ENCODE peak calls at places on chromosome X, in ten cellular contexts. One of them, this sample, is unnamed.
A peak's percentile ranks its signal among the peaks of the same experiment; 100 is the strongest.

GRCh38 chrX:13334491-13334890 is 14.6 kb upstream of the ATXN3L start:
- DNase-seq in stomach: no peak
- DNase-seq in activated CD4-positive, CD25-positive, alpha-beta regulatory T cell treated with anti-CD3 and anti-CD28 coated beads, Interleukin-2, amount 50 U/mL, for 72 hours: no peak
- DNase-seq in fibroblast of villous mesenchyme: no peak
- DNase-seq in NCI-H2029 treated with DMSO at 0.1 percent for 48 hours: no peak
- DNase-seq in omental fat pad: no peak
- DNase-seq in activated CD4-positive, alpha-beta T cell treated with anti-CD3 and anti-CD28 coated beads for 1 hour: no peak
- DNase-seq in GM23338: peak; percentile 5
- DNase-seq in aorta: no peak
- DNase-seq in stimulated activated CD4-positive, alpha-beta T cell treated with anti-CD3 and anti-CD28 coated beads, Interleukin-4, amount 100 ng/mL, for 1 hour: no peak
- DNase-seq in this sample: no peak

GRCh38 chrX:13764284-13764683 is 29.7 kb downstream of the OFD1 start:
- DNase-seq in stomach: no peak
- DNase-seq in activated CD4-positive, CD25-positive, alpha-beta regulatory T cell treated with anti-CD3 and anti-CD28 coated beads, Interleukin-2, amount 50 U/mL, for 72 hours: no peak
- DNase-seq in fibroblast of villous mesenchyme: no peak
- DNase-seq in NCI-H2029 treated with DMSO at 0.1 percent for 48 hours: no peak
- DNase-seq in omental fat pad: no peak
- DNase-seq in activated CD4-positive, alpha-beta T cell treated with anti-CD3 and anti-CD28 coated beads for 1 hour: no peak
- DNase-seq in GM23338: no peak
- DNase-seq in aorta: no peak
- DNase-seq in stimulated activated CD4-positive, alpha-beta T cell treated with anti-CD3 and anti-CD28 coated beads, Interleukin-4, amount 100 ng/mL, for 1 hour: no peak
- DNase-seq in this sample: no peak

GRCh38 chrX:143378851-143379250 is 138.4 kb downstream of the SPANXN3 start:
- DNase-seq in stomach: no peak
- DNase-seq in activated CD4-positive, CD25-positive, alpha-beta regulatory T cell treated with anti-CD3 and anti-CD28 coated beads, Interleukin-2, amount 50 U/mL, for 72 hours: no peak
- DNase-seq in fibroblast of villous mesenchyme: no peak
- DNase-seq in NCI-H2029 treated with DMSO at 0.1 percent for 48 hours: no peak
- DNase-seq in omental fat pad: no peak
- DNase-seq in activated CD4-positive, alpha-beta T cell treated with anti-CD3 and anti-CD28 coated beads for 1 hour: no peak
- DNase-seq in GM23338: no peak
- DNase-seq in aorta: no peak
- DNase-seq in stimulated activated CD4-positive, alpha-beta T cell treated with anti-CD3 and anti-CD28 coated beads, Interleukin-4, amount 100 ng/mL, for 1 hour: no peak
- DNase-seq in this sample: no peak

GRCh38 chrX:119181491-119181890 is 53.9 kb upstream of the KIAA1210 start:
- DNase-seq in stomach: no peak
- DNase-seq in activated CD4-positive, CD25-positive, alpha-beta regulatory T cell treated with anti-CD3 and anti-CD28 coated beads, Interleukin-2, amount 50 U/mL, for 72 hours: no peak
- DNase-seq in fibroblast of villous mesenchyme: no peak
- DNase-seq in NCI-H2029 treated with DMSO at 0.1 percent for 48 hours: no peak
- DNase-seq in omental fat pad: no peak
- DNase-seq in activated CD4-positive, alpha-beta T cell treated with anti-CD3 and anti-CD28 coated beads for 1 hour: no peak
- DNase-seq in GM23338: peak; percentile 66
- DNase-seq in aorta: no peak
- DNase-seq in stimulated activated CD4-positive, alpha-beta T cell treated with anti-CD3 and anti-CD28 coated beads, Interleukin-4, amount 100 ng/mL, for 1 hour: no peak
- DNase-seq in this sample: no peak

GRCh38 chrX:21394792-21395191 is 20.6 kb downstream of the CNKSR2 start:
- DNase-seq in stomach: no peak
- DNase-seq in activated CD4-positive, CD25-positive, alpha-beta regulatory T cell treated with anti-CD3 and anti-CD28 coated beads, Interleukin-2, amount 50 U/mL, for 72 hours: no peak
- DNase-seq in fibroblast of villous mesenchyme: no peak
- DNase-seq in NCI-H2029 treated with DMSO at 0.1 percent for 48 hours: no peak
- DNase-seq in omental fat pad: no peak
- DNase-seq in activated CD4-positive, alpha-beta T cell treated with anti-CD3 and anti-CD28 coated beads for 1 hour: no peak
- DNase-seq in GM23338: peak; percentile 16
- DNase-seq in aorta: no peak
- DNase-seq in stimulated activated CD4-positive, alpha-beta T cell treated with anti-CD3 and anti-CD28 coated beads, Interleukin-4, amount 100 ng/mL, for 1 hour: no peak
- DNase-seq in this sample: no peak

GRCh38 chrX:11888421-11888820 is 130.4 kb downstream of the MSL3 start:
- DNase-seq in stomach: no peak
- DNase-seq in activated CD4-positive, CD25-positive, alpha-beta regulatory T cell treated with anti-CD3 and anti-CD28 coated beads, Interleukin-2, amount 50 U/mL, for 72 hours: no peak
- DNase-seq in fibroblast of villous mesenchyme: peak; percentile 13
- DNase-seq in NCI-H2029 treated with DMSO at 0.1 percent for 48 hours: no peak
- DNase-seq in omental fat pad: no peak
- DNase-seq in activated CD4-positive, alpha-beta T cell treated with anti-CD3 and anti-CD28 coated beads for 1 hour: no peak
- DNase-seq in GM23338: no peak
- DNase-seq in aorta: no peak
- DNase-seq in stimulated activated CD4-positive, alpha-beta T cell treated with anti-CD3 and anti-CD28 coated beads, Interleukin-4, amount 100 ng/mL, for 1 hour: no peak
- DNase-seq in this sample: no peak

GRCh38 chrX:139823806-139824205 is 109.0 kb downstream of the ATP11C start:
- DNase-seq in stomach: no peak
- DNase-seq in activated CD4-positive, CD25-positive, alpha-beta regulatory T cell treated with anti-CD3 and anti-CD28 coated beads, Interleukin-2, amount 50 U/mL, for 72 hours: no peak
- DNase-seq in fibroblast of villous mesenchyme: peak; percentile 62
- DNase-seq in NCI-H2029 treated with DMSO at 0.1 percent for 48 hours: no peak
- DNase-seq in omental fat pad: no peak
- DNase-seq in activated CD4-positive, alpha-beta T cell treated with anti-CD3 and anti-CD28 coated beads for 1 hour: no peak
- DNase-seq in GM23338: no peak
- DNase-seq in aorta: no peak
- DNase-seq in stimulated activated CD4-positive, alpha-beta T cell treated with anti-CD3 and anti-CD28 coated beads, Interleukin-4, amount 100 ng/mL, for 1 hour: no peak
- DNase-seq in this sample: no peak

GRCh38 chrX:15511563-15511962 is 11.0 kb downstream of the BMX start:
- DNase-seq in stomach: no peak
- DNase-seq in activated CD4-positive, CD25-positive, alpha-beta regulatory T cell treated with anti-CD3 and anti-CD28 coated beads, Interleukin-2, amount 50 U/mL, for 72 hours: no peak
- DNase-seq in fibroblast of villous mesenchyme: no peak
- DNase-seq in NCI-H2029 treated with DMSO at 0.1 percent for 48 hours: no peak
- DNase-seq in omental fat pad: no peak
- DNase-seq in activated CD4-positive, alpha-beta T cell treated with anti-CD3 and anti-CD28 coated beads for 1 hour: no peak
- DNase-seq in GM23338: peak; percentile 4
- DNase-seq in aorta: no peak
- DNase-seq in stimulated activated CD4-positive, alpha-beta T cell treated with anti-CD3 and anti-CD28 coated beads, Interleukin-4, amount 100 ng/mL, for 1 hour: no peak
- DNase-seq in this sample: no peak

GRCh38 chrX:71052721-71053120 is 15.4 kb downstream of the SNX12 start:
- DNase-seq in stomach: no peak
- DNase-seq in activated CD4-positive, CD25-positive, alpha-beta regulatory T cell treated with anti-CD3 and anti-CD28 coated beads, Interleukin-2, amount 50 U/mL, for 72 hours: no peak
- DNase-seq in fibroblast of villous mesenchyme: no peak
- DNase-seq in NCI-H2029 treated with DMSO at 0.1 percent for 48 hours: no peak
- DNase-seq in omental fat pad: no peak
- DNase-seq in activated CD4-positive, alpha-beta T cell treated with anti-CD3 and anti-CD28 coated beads for 1 hour: no peak
- DNase-seq in GM23338: peak; percentile 11
- DNase-seq in aorta: no peak
- DNase-seq in stimulated activated CD4-positive, alpha-beta T cell treated with anti-CD3 and anti-CD28 coated beads, Interleukin-4, amount 100 ng/mL, for 1 hour: no peak
- DNase-seq in this sample: no peak

GRCh38 chrX:37825225-37825842 is 22.0 kb downstream of the DYNLT3 start:
- DNase-seq in stomach: peak; percentile 57
- DNase-seq in activated CD4-positive, CD25-positive, alpha-beta regulatory T cell treated with anti-CD3 and anti-CD28 coated beads, Interleukin-2, amount 50 U/mL, for 72 hours: no peak
- DNase-seq in fibroblast of villous mesenchyme: peak; percentile 52
- DNase-seq in NCI-H2029 treated with DMSO at 0.1 percent for 48 hours: peak; percentile 4
- DNase-seq in omental fat pad: peak; percentile 35
- DNase-seq in activated CD4-positive, alpha-beta T cell treated with anti-CD3 and anti-CD28 coated beads for 1 hour: peak; percentile 20
- DNase-seq in GM23338: peak; percentile 59
- DNase-seq in aorta: no peak
- DNase-seq in stimulated activated CD4-positive, alpha-beta T cell treated with anti-CD3 and anti-CD28 coated beads, Interleukin-4, amount 100 ng/mL, for 1 hour: peak; percentile 46
- DNase-seq in this sample: peak; percentile 46

GRCh38 chrX:134191276-134191675 is 45.7 kb upstream of the CCDC160 start:
- DNase-seq in stomach: no peak
- DNase-seq in activated CD4-positive, CD25-positive, alpha-beta regulatory T cell treated with anti-CD3 and anti-CD28 coated beads, Interleukin-2, amount 50 U/mL, for 72 hours: no peak
- DNase-seq in fibroblast of villous mesenchyme: no peak
- DNase-seq in NCI-H2029 treated with DMSO at 0.1 percent for 48 hours: no peak
- DNase-seq in omental fat pad: no peak
- DNase-seq in activated CD4-positive, alpha-beta T cell treated with anti-CD3 and anti-CD28 coated beads for 1 hour: no peak
- DNase-seq in GM23338: no peak
- DNase-seq in aorta: no peak
- DNase-seq in stimulated activated CD4-positive, alpha-beta T cell treated with anti-CD3 and anti-CD28 coated beads, Interleukin-4, amount 100 ng/mL, for 1 hour: no peak
- DNase-seq in this sample: no peak

GRCh38 chrX:20530319-20530979 is 263.7 kb upstream of the RPS6KA3 start:
- DNase-seq in stomach: peak; percentile 53
- DNase-seq in activated CD4-positive, CD25-positive, alpha-beta regulatory T cell treated with anti-CD3 and anti-CD28 coated beads, Interleukin-2, amount 50 U/mL, for 72 hours: peak; percentile 40
- DNase-seq in fibroblast of villous mesenchyme: peak; percentile 63
- DNase-seq in NCI-H2029 treated with DMSO at 0.1 percent for 48 hours: peak; percentile 8
- DNase-seq in omental fat pad: peak; percentile 61
- DNase-seq in activated CD4-positive, alpha-beta T cell treated with anti-CD3 and anti-CD28 coated beads for 1 hour: peak; percentile 15
- DNase-seq in GM23338: peak; percentile 62
- DNase-seq in aorta: no peak
- DNase-seq in stimulated activated CD4-positive, alpha-beta T cell treated with anti-CD3 and anti-CD28 coated beads, Interleukin-4, amount 100 ng/mL, for 1 hour: peak; percentile 38
- DNase-seq in this sample: peak; percentile 65

GRCh38 chrX:154481195-154481594 is 2.1 kb upstream of the LAGE3 start:
- DNase-seq in stomach: no peak
- DNase-seq in activated CD4-positive, CD25-positive, alpha-beta regulatory T cell treated with anti-CD3 and anti-CD28 coated beads, Interleukin-2, amount 50 U/mL, for 72 hours: no peak
- DNase-seq in fibroblast of villous mesenchyme: no peak
- DNase-seq in NCI-H2029 treated with DMSO at 0.1 percent for 48 hours: no peak
- DNase-seq in omental fat pad: no peak
- DNase-seq in activated CD4-positive, alpha-beta T cell treated with anti-CD3 and anti-CD28 coated beads for 1 hour: no peak
- DNase-seq in GM23338: no peak
- DNase-seq in aorta: no peak
- DNase-seq in stimulated activated CD4-positive, alpha-beta T cell treated with anti-CD3 and anti-CD28 coated beads, Interleukin-4, amount 100 ng/mL, for 1 hour: no peak
- DNase-seq in this sample: no peak

GRCh38 chrX:102063445-102064074 is 61.9 kb upstream of the TCEAL2 start:
- DNase-seq in stomach: no peak
- DNase-seq in activated CD4-positive, CD25-positive, alpha-beta regulatory T cell treated with anti-CD3 and anti-CD28 coated beads, Interleukin-2, amount 50 U/mL, for 72 hours: no peak
- DNase-seq in fibroblast of villous mesenchyme: no peak
- DNase-seq in NCI-H2029 treated with DMSO at 0.1 percent for 48 hours: no peak
- DNase-seq in omental fat pad: no peak
- DNase-seq in activated CD4-positive, alpha-beta T cell treated with anti-CD3 and anti-CD28 coated beads for 1 hour: no peak
- DNase-seq in GM23338: peak; percentile 35
- DNase-seq in aorta: no peak
- DNase-seq in stimulated activated CD4-positive, alpha-beta T cell treated with anti-CD3 and anti-CD28 coated beads, Interleukin-4, amount 100 ng/mL, for 1 hour: no peak
- DNase-seq in this sample: no peak

GRCh38 chrX:109448539-109448938 is 33.3 kb downstream of the GUCY2F start:
- DNase-seq in stomach: no peak
- DNase-seq in activated CD4-positive, CD25-positive, alpha-beta regulatory T cell treated with anti-CD3 and anti-CD28 coated beads, Interleukin-2, amount 50 U/mL, for 72 hours: no peak
- DNase-seq in fibroblast of villous mesenchyme: no peak
- DNase-seq in NCI-H2029 treated with DMSO at 0.1 percent for 48 hours: no peak
- DNase-seq in omental fat pad: no peak
- DNase-seq in activated CD4-positive, alpha-beta T cell treated with anti-CD3 and anti-CD28 coated beads for 1 hour: no peak
- DNase-seq in GM23338: no peak
- DNase-seq in aorta: no peak
- DNase-seq in stimulated activated CD4-positive, alpha-beta T cell treated with anti-CD3 and anti-CD28 coated beads, Interleukin-4, amount 100 ng/mL, for 1 hour: no peak
- DNase-seq in this sample: no peak

GRCh38 chrX:135982860-135983259 is 2.4 kb upstream of the SLC9A6 start:
- DNase-seq in stomach: no peak
- DNase-seq in activated CD4-positive, CD25-positive, alpha-beta regulatory T cell treated with anti-CD3 and anti-CD28 coated beads, Interleukin-2, amount 50 U/mL, for 72 hours: no peak
- DNase-seq in fibroblast of villous mesenchyme: no peak
- DNase-seq in NCI-H2029 treated with DMSO at 0.1 percent for 48 hours: no peak
- DNase-seq in omental fat pad: no peak
- DNase-seq in activated CD4-positive, alpha-beta T cell treated with anti-CD3 and anti-CD28 coated beads for 1 hour: no peak
- DNase-seq in GM23338: no peak
- DNase-seq in aorta: no peak
- DNase-seq in stimulated activated CD4-positive, alpha-beta T cell treated with anti-CD3 and anti-CD28 coated beads, Interleukin-4, amount 100 ng/mL, for 1 hour: no peak
- DNase-seq in this sample: no peak

GRCh38 chrX:36214924-36215323 is 295.4 kb downstream of the CFAP47 start:
- DNase-seq in stomach: no peak
- DNase-seq in activated CD4-positive, CD25-positive, alpha-beta regulatory T cell treated with anti-CD3 and anti-CD28 coated beads, Interleukin-2, amount 50 U/mL, for 72 hours: no peak
- DNase-seq in fibroblast of villous mesenchyme: no peak
- DNase-seq in NCI-H2029 treated with DMSO at 0.1 percent for 48 hours: no peak
- DNase-seq in omental fat pad: no peak
- DNase-seq in activated CD4-positive, alpha-beta T cell treated with anti-CD3 and anti-CD28 coated beads for 1 hour: no peak
- DNase-seq in GM23338: peak; percentile 1
- DNase-seq in aorta: no peak
- DNase-seq in stimulated activated CD4-positive, alpha-beta T cell treated with anti-CD3 and anti-CD28 coated beads, Interleukin-4, amount 100 ng/mL, for 1 hour: no peak
- DNase-seq in this sample: no peak

GRCh38 chrX:48480142-48480541 is 4.1 kb downstream of the FTSJ1 start:
- DNase-seq in stomach: no peak
- DNase-seq in activated CD4-positive, CD25-positive, alpha-beta regulatory T cell treated with anti-CD3 and anti-CD28 coated beads, Interleukin-2, amount 50 U/mL, for 72 hours: no peak
- DNase-seq in fibroblast of villous mesenchyme: no peak
- DNase-seq in NCI-H2029 treated with DMSO at 0.1 percent for 48 hours: no peak
- DNase-seq in omental fat pad: no peak
- DNase-seq in activated CD4-positive, alpha-beta T cell treated with anti-CD3 and anti-CD28 coated beads for 1 hour: no peak
- DNase-seq in GM23338: no peak
- DNase-seq in aorta: no peak
- DNase-seq in stimulated activated CD4-positive, alpha-beta T cell treated with anti-CD3 and anti-CD28 coated beads, Interleukin-4, amount 100 ng/mL, for 1 hour: no peak
- DNase-seq in this sample: no peak

GRCh38 chrX:112641449-112641848 is 38.3 kb downstream of the LHFPL1 start:
- DNase-seq in stomach: no peak
- DNase-seq in activated CD4-positive, CD25-positive, alpha-beta regulatory T cell treated with anti-CD3 and anti-CD28 coated beads, Interleukin-2, amount 50 U/mL, for 72 hours: no peak
- DNase-seq in fibroblast of villous mesenchyme: no peak
- DNase-seq in NCI-H2029 treated with DMSO at 0.1 percent for 48 hours: no peak
- DNase-seq in omental fat pad: no peak
- DNase-seq in activated CD4-positive, alpha-beta T cell treated with anti-CD3 and anti-CD28 coated beads for 1 hour: no peak
- DNase-seq in GM23338: no peak
- DNase-seq in aorta: no peak
- DNase-seq in stimulated activated CD4-positive, alpha-beta T cell treated with anti-CD3 and anti-CD28 coated beads, Interleukin-4, amount 100 ng/mL, for 1 hour: no peak
- DNase-seq in this sample: no peak

GRCh38 chrX:74133156-74133796 is 170.7 kb upstream of the ZCCHC13 start:
- DNase-seq in stomach: no peak
- DNase-seq in activated CD4-positive, CD25-positive, alpha-beta regulatory T cell treated with anti-CD3 and anti-CD28 coated beads, Interleukin-2, amount 50 U/mL, for 72 hours: no peak
- DNase-seq in fibroblast of villous mesenchyme: peak; percentile 76
- DNase-seq in NCI-H2029 treated with DMSO at 0.1 percent for 48 hours: peak; percentile 3
- DNase-seq in omental fat pad: no peak
- DNase-seq in activated CD4-positive, alpha-beta T cell treated with anti-CD3 and anti-CD28 coated beads for 1 hour: no peak
- DNase-seq in GM23338: peak; percentile 81
- DNase-seq in aorta: no peak
- DNase-seq in stimulated activated CD4-positive, alpha-beta T cell treated with anti-CD3 and anti-CD28 coated beads, Interleukin-4, amount 100 ng/mL, for 1 hour: no peak
- DNase-seq in this sample: no peak

GRCh38 chrX:23742693-23743622 is at the start of gene ACOT9:
- DNase-seq in stomach: peak; percentile 92
- DNase-seq in activated CD4-positive, CD25-positive, alpha-beta regulatory T cell treated with anti-CD3 and anti-CD28 coated beads, Interleukin-2, amount 50 U/mL, for 72 hours: peak; percentile 78
- DNase-seq in fibroblast of villous mesenchyme: peak; percentile 96
- DNase-seq in NCI-H2029 treated with DMSO at 0.1 percent for 48 hours: peak; percentile 46
- DNase-seq in omental fat pad: peak; percentile 51
- DNase-seq in activated CD4-positive, alpha-beta T cell treated with anti-CD3 and anti-CD28 coated beads for 1 hour: peak; percentile 30
- DNase-seq in GM23338: peak; percentile 88
- DNase-seq in aorta: peak; percentile 96
- DNase-seq in stimulated activated CD4-positive, alpha-beta T cell treated with anti-CD3 and anti-CD28 coated beads, Interleukin-4, amount 100 ng/mL, for 1 hour: peak; percentile 58
- DNase-seq in this sample: peak; percentile 89

GRCh38 chrX:133985164-133986007 is at the start of gene GPC3:
- DNase-seq in stomach: peak; percentile 39
- DNase-seq in activated CD4-positive, CD25-positive, alpha-beta regulatory T cell treated with anti-CD3 and anti-CD28 coated beads, Interleukin-2, amount 50 U/mL, for 72 hours: peak; percentile 30
- DNase-seq in fibroblast of villous mesenchyme: peak; percentile 13
- DNase-seq in NCI-H2029 treated with DMSO at 0.1 percent for 48 hours: no peak
- DNase-seq in omental fat pad: no peak
- DNase-seq in activated CD4-positive, alpha-beta T cell treated with anti-CD3 and anti-CD28 coated beads for 1 hour: no peak
- DNase-seq in GM23338: peak; percentile 77
- DNase-seq in aorta: peak; percentile 76
- DNase-seq in stimulated activated CD4-positive, alpha-beta T cell treated with anti-CD3 and anti-CD28 coated beads, Interleukin-4, amount 100 ng/mL, for 1 hour: peak; percentile 46
- DNase-seq in this sample: no peak

GRCh38 chrX:144219035-144219434 is 335.2 kb downstream of the UBE2NL start:
- DNase-seq in stomach: peak; percentile 26
- DNase-seq in activated CD4-positive, CD25-positive, alpha-beta regulatory T cell treated with anti-CD3 and anti-CD28 coated beads, Interleukin-2, amount 50 U/mL, for 72 hours: no peak
- DNase-seq in fibroblast of villous mesenchyme: no peak
- DNase-seq in NCI-H2029 treated with DMSO at 0.1 percent for 48 hours: no peak
- DNase-seq in omental fat pad: no peak
- DNase-seq in activated CD4-positive, alpha-beta T cell treated with anti-CD3 and anti-CD28 coated beads for 1 hour: no peak
- DNase-seq in GM23338: no peak
- DNase-seq in aorta: no peak
- DNase-seq in stimulated activated CD4-positive, alpha-beta T cell treated with anti-CD3 and anti-CD28 coated beads, Interleukin-4, amount 100 ng/mL, for 1 hour: no peak
- DNase-seq in this sample: no peak

This sample was measured in ureter.